ENCODE peak calls at places on chromosomes 11 and 22, in seven cellular contexts. R is activated naive CD4-positive, alpha-beta T cell treated with anti-CD3 and anti-CD28 coated beads, Interleukin-2, amount 50 U/mL, for 16 hours; U is NCI-H187; Q is KBM-7; P is dorsolateral prefrontal cortex; X is pancreas; W is retina. F is an unnamed sample.

GRCh38 chr22:50314455-50315288 is 7.2 kb upstream of the PLXNB2 start:
- DNase-seq in Q (peak), U (no peak), R (peak), P (no peak), X (no peak), W (no peak), F (no peak)

GRCh38 chr11:31340903-31341572 is 28.5 kb downstream of the DCDC1 start:
- DNase-seq in Q (peak), X (no peak), P (no peak), U (no peak), W (no peak), R (no peak), F (peak)

GRCh38 chr11:74138572-74138971 is 32.2 kb downstream of the C2CD3 start:
- DNase-seq in P (no peak), Q (no peak), X (peak), U (no peak), R (no peak), W (no peak), F (peak)

GRCh38 chr11:99098751-99099150 is 78.0 kb downstream of the CNTN5 start:
- DNase-seq in X (no peak), W (peak), Q (no peak), P (no peak), U (no peak), R (no peak), F (no peak)

GRCh38 chr11:119722281-119722794 is 6.7 kb downstream of the NECTIN1 start:
- DNase-seq in X (peak), P (peak), U (peak), R (no peak), Q (no peak), W (no peak), F (no peak)

GRCh38 chr11:61961570-61962212 is 5.7 kb downstream of the FTH1 start:
- DNase-seq in P (no peak), Q (no peak), W (no peak), X (peak), U (no peak), R (no peak), F (no peak)

GRCh38 chr11:34044664-34045485 is 6.7 kb upstream of the CAPRIN1 start:
- DNase-seq in R (peak), Q (peak), X (no peak), U (peak), W (no peak), P (no peak), F (peak)

GRCh38 chr11:117488996-117489952 is 161.6 kb downstream of the CEP164 start:
- DNase-seq in X (no peak), U (no peak), P (no peak), Q (no peak), R (no peak), W (no peak), F (no peak)

GRCh38 chr11:57480409-57481137 is 20.2 kb downstream of the RTN4RL2 start:
- DNase-seq in R (peak), Q (peak), X (peak), P (peak), U (no peak), W (peak), F (peak)

GRCh38 chr11:129960216-129961214 is 42.1 kb downstream of the PRDM10 start:
- DNase-seq in P (no peak), X (no peak), U (no peak), R (no peak), W (no peak), Q (no peak), F (peak)

F was measured in HCEC 1CT.